ENCODE peak calls at places on chromosomes 4 and X, in six cellular contexts. I is Karpas-422, O is ovary, C is neural progenitor cell, W is mesendoderm, B is tibial artery. E is an unnamed sample.
A peak's percentile ranks its signal among the peaks of the same experiment; 100 is the strongest.

GRCh38 chrX:437636-438390 is 51.1 kb upstream of the PPP2R3B start:
- DNase-seq in I (no peak), O (no peak), B (no peak), W (no peak), C (no peak), E (no peak)

GRCh38 chrX:57643698-57644097 is 36.4 kb downstream of the NLRP2B start:
- DNase-seq in B (no peak), W (no peak), C (no peak), O (no peak), I (no peak), E (no peak)

GRCh38 chr4:83152771-83153170 is 38.2 kb upstream of the PLAC8 start:
- DNase-seq in C (no peak), W (no peak), B (no peak), I (no peak), O (no peak), E (no peak)

GRCh38 chr4:15778742-15779231 is 659 bp downstream of the CD38 start:
- DNase-seq in B (peak; percentile 31), I (peak; percentile 67), W (peak; percentile 19), C (no peak), O (no peak), E (no peak)

GRCh38 chr4:3340038-3340702 is 47.3 kb downstream of the RGS12 start:
- DNase-seq in W (no peak), O (no peak), B (no peak), C (no peak), I (no peak), E (no peak)

GRCh38 chrX:134501942-134502341 is 42.0 kb downstream of the HPRT1 start:
- DNase-seq in I (no peak), W (no peak), C (no peak), O (no peak), B (no peak), E (no peak)

GRCh38 chr4:69800599-69800998 is 40.2 kb upstream of the SULT1B1 start:
- DNase-seq in I (no peak), O (no peak), C (no peak), B (no peak), W (no peak), E (no peak)

GRCh38 chr4:189547537-189547936 is 393.1 kb upstream of the FRG1 start:
- DNase-seq in W (no peak), O (no peak), I (no peak), C (no peak), B (no peak), E (no peak)

GRCh38 chrX:133697656-133698055 is 282.4 kb upstream of the GPC4 start:
- DNase-seq in C (no peak), I (no peak), B (no peak), W (no peak), O (no peak), E (no peak)

GRCh38 chrX:139758809-139759208 is 50.8 kb upstream of the MCF2 start:
- DNase-seq in C (no peak), B (no peak), O (no peak), I (no peak), W (no peak), E (no peak)

GRCh38 chr4:73650255-73650654 is 30.0 kb upstream of the RASSF6 start:
- DNase-seq in B (no peak), C (no peak), I (no peak), W (no peak), O (no peak), E (no peak)

GRCh38 chr4:169438057-169438480 is 167.3 kb upstream of the SH3RF1 start:
- DNase-seq in I (no peak), O (no peak), B (no peak), W (no peak), C (no peak), E (no peak)

GRCh38 chr4:98686847-98687246 is 28.4 kb upstream of the TSPAN5 start:
- DNase-seq in O (no peak), C (no peak), W (peak; percentile 44), B (no peak), I (no peak), E (no peak)
- H3K27ac ChIP-seq in O (no peak overlapping the region), C (no peak overlapping the region), W (no peak overlapping the region), B (no peak overlapping the region), I (no peak overlapping the region), E (no peak overlapping the region)

GRCh38 chr4:7089211-7089964 is 21.5 kb upstream of the GRPEL1 start:
- DNase-seq in I (no peak), O (peak; percentile 52), W (no peak), C (no peak), B (no peak), E (no peak)
- H3K27ac ChIP-seq in I (no peak overlapping the region), O (peak overlapping the region; percentile 4), W (no peak overlapping the region), C (no peak overlapping the region), B (no peak overlapping the region), E (no peak overlapping the region)

GRCh38 chrX:153688534-153688899 is 791 bp downstream of the SLC6A8 start:
- DNase-seq in W (no peak), O (peak; percentile 19), B (no peak), C (no peak), I (no peak), E (no peak)

GRCh38 chrX:153690466-153690865 is 2.7 kb downstream of the SLC6A8 start:
- DNase-seq in B (no peak), C (no peak), W (no peak), I (no peak), O (no peak), E (no peak)

GRCh38 chrX:153688900-153689590 is 1.3 kb downstream of the SLC6A8 start:
- DNase-seq in I (no peak), C (peak; percentile 49), O (peak; percentile 34), W (no peak), B (peak; percentile 45), E (no peak)

GRCh38 chrX:153688071-153688470 is 345 bp downstream of the SLC6A8 start:
- DNase-seq in C (no peak), O (no peak), I (no peak), W (no peak), B (no peak), E (no peak)

GRCh38 chrX:153689654-153690465 is 2.1 kb downstream of the SLC6A8 start:
- DNase-seq in I (no peak), B (no peak), W (peak; percentile 45), O (peak; percentile 30), C (peak; percentile 34), E (no peak)
- H3K27ac ChIP-seq in I (no peak overlapping the region), B (peak overlapping the region; percentile 74), W (no peak overlapping the region), O (no peak overlapping the region), C (no peak overlapping the region), E (peak overlapping the region; percentile 90)

GRCh38 chr4:7829687-7830580 is 109.7 kb downstream of the AFAP1 start:
- DNase-seq in B (peak; percentile 9), C (no peak), I (peak; percentile 2), W (no peak), O (no peak), E (peak; percentile 45)
- H3K27ac ChIP-seq in B (peak overlapping the region; percentile 69), C (no peak overlapping the region), I (no peak overlapping the region), W (no peak overlapping the region), O (no peak overlapping the region), E (peak overlapping the region; percentile 75)

DNA sequence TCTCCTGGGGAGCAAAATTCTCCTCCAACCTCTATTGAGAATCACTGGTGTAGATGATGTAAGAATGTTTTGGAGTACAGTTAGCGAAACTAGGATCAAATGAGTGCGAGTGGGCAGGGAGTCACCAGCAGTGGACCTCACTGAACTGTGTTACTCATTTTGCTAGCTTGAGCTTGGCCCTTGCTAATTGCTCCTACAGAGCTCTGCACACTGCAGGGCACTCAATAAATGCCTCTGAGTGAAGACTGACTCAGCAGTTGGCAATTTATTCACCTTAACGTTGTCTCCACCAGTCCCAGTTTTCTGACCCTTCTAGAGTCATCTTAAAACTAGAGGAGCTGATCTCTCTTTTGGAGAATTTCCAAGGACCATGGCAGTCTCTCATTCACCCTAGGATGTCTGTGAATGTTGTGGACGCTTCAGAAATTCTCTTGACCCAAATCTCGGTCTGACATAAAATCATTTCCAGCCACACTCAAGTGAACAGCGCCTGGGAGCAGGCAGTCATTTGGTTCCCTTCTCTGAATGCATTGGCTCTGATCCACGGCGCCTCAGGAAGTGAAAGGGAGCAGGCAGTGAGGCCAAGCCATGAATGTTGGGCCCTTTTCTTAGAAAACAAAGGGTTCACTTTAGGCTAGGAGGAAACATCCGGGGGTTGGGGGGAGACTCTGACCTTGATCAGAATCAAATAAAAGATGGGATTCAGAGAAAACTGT is 148.2 kb downstream of the NWD2 start:
- DNase-seq in I (no peak), W (peak; percentile 26), O (no peak), B (peak; percentile 73), C (peak; percentile 5), E (no peak)
- H3K27ac ChIP-seq in I (no peak overlapping the region), W (no peak overlapping the region), O (no peak overlapping the region), B (no peak overlapping the region), C (no peak overlapping the region), E (no peak overlapping the region)

GRCh38 chr4:101851671-101852070 is 61.1 kb downstream of the BANK1 start:
- DNase-seq in I (no peak), W (no peak), C (no peak), O (no peak), B (no peak), E (no peak)
- H3K27ac ChIP-seq in I (peak overlapping the region; percentile 9), W (no peak overlapping the region), C (no peak overlapping the region), O (no peak overlapping the region), B (no peak overlapping the region), E (no peak overlapping the region)